ENCODE peak calls at places on chromosomes 7 and 10, in eight cellular contexts. Z is naive thymus-derived CD8-positive, alpha-beta T cell; C is effector CD8-positive, alpha-beta T cell; Y is activated CD4-positive, alpha-beta T cell treated with anti-CD3 and anti-CD28 coated beads for 48 hours; P is bronchial epithelial cell; X is thoracic aorta; M is RPMI8226; R is activated CD8-positive, alpha-beta memory T cell treated with anti-CD3 and anti-CD28 coated beads for 48 hours. B is an unnamed sample.

GRCh38 chr10:36608866-36609265 is 516.5 kb upstream of the ANKRD30A start:
- DNase-seq in Z (no peak), C (no peak), Y (no peak), P (no peak), X (no peak), M (no peak), R (no peak), B (no peak)

GRCh38 chr7:30470163-30470770 is 8.3 kb downstream of the NOD1 start:
- DNase-seq in Z (no peak), C (no peak), Y (no peak), P (peak), X (peak), M (no peak), R (no peak), B (no peak)

GRCh38 chr10:44994752-44995530 is 5.8 kb upstream of the ZNF22 start:
- DNase-seq in Z (no peak), C (no peak), Y (no peak), P (no peak), X (no peak), M (peak), R (no peak), B (no peak)

GRCh38 chr10:101570764-101571572 is 17.1 kb downstream of the POLL start:
- DNase-seq in Z (no peak), C (no peak), Y (no peak), P (no peak), X (no peak), M (no peak), R (no peak), B (no peak)

GRCh38 chr10:5068274-5069017 is 25.8 kb upstream of the AKR1C3 start:
- DNase-seq in Z (no peak), C (no peak), Y (no peak), P (no peak), X (no peak), M (no peak), R (no peak), B (no peak)

GRCh38 chr7:48617508-48617907 is 306.8 kb upstream of the CDC14C start:
- DNase-seq in Z (no peak), C (no peak), Y (no peak), P (no peak), X (no peak), M (no peak), R (no peak), B (no peak)

GRCh38 chr10:29496341-29497162 is 138.2 kb downstream of the SVIL start:
- DNase-seq in Z (peak), C (peak), Y (peak), P (peak), X (no peak), M (peak), R (peak), B (no peak)

GRCh38 chr7:70696139-70696782 is 435.7 kb upstream of the GALNT17 start:
- DNase-seq in Z (no peak), C (no peak), Y (no peak), P (peak), X (no peak), M (no peak), R (no peak), B (no peak)

GRCh38 chr7:68314208-68314607 is 1284.1 kb upstream of the AUTS2 start:
- DNase-seq in Z (no peak), C (no peak), Y (no peak), P (no peak), X (no peak), M (peak), R (no peak), B (no peak)

GRCh38 chr10:52115823-52116222 is 198.3 kb upstream of the DKK1 start:
- DNase-seq in Z (no peak), C (no peak), Y (no peak), P (peak), X (no peak), M (no peak), R (no peak), B (no peak)

GRCh38 chr7:510782-511281 is 8.8 kb downstream of the PDGFA start:
- DNase-seq in Z (peak), C (no peak), Y (no peak), P (no peak), X (no peak), M (no peak), R (no peak), B (no peak)